ENCODE peak calls at places on chromosomes 3 and 15, in five cellular contexts. One of them, this sample, is unnamed.
A peak's percentile ranks its signal among the peaks of the same experiment; 100 is the strongest.

GRCh38 chr3:173008978-173009377 is 132.1 kb downstream of the SPATA16 start:
- DNase-seq in NCI-H2081: no peak
- DNase-seq in SJSA1: no peak
- DNase-seq in KBM-7: no peak
- DNase-seq in brain pericyte: no peak
- DNase-seq in this sample: peak; percentile 9

GRCh38 chr3:97360804-97361203 is 403.8 kb upstream of the ARL6 start:
- DNase-seq in NCI-H2081: no peak
- DNase-seq in SJSA1: no peak
- DNase-seq in KBM-7: no peak
- DNase-seq in brain pericyte: no peak
- DNase-seq in this sample: no peak

GRCh38 chr3:146532406-146532805 is 12.0 kb downstream of the PLSCR1 start:
- DNase-seq in NCI-H2081: no peak
- DNase-seq in SJSA1: no peak
- DNase-seq in KBM-7: no peak
- DNase-seq in brain pericyte: peak; percentile 22
- DNase-seq in this sample: no peak

GRCh38 chr3:108031893-108032292 is 58.9 kb downstream of the CD47 start:
- DNase-seq in NCI-H2081: no peak
- DNase-seq in SJSA1: no peak
- DNase-seq in KBM-7: no peak
- DNase-seq in brain pericyte: no peak
- DNase-seq in this sample: no peak

GRCh38 chr3:73552700-73553099 is 72.0 kb downstream of the PDZRN3 start:
- DNase-seq in NCI-H2081: no peak
- DNase-seq in SJSA1: no peak
- DNase-seq in KBM-7: no peak
- DNase-seq in brain pericyte: no peak
- DNase-seq in this sample: no peak

GRCh38 chr3:143507735-143508580 is 340.3 kb downstream of the SLC9A9 start:
- DNase-seq in NCI-H2081: no peak
- DNase-seq in SJSA1: no peak
- DNase-seq in KBM-7: no peak
- DNase-seq in brain pericyte: no peak
- DNase-seq in this sample: no peak

GRCh38 chr15:101051291-101052030 is 132.3 kb downstream of the LRRK1 start:
- DNase-seq in NCI-H2081: no peak
- DNase-seq in SJSA1: peak; percentile 35
- DNase-seq in KBM-7: no peak
- DNase-seq in brain pericyte: no peak
- DNase-seq in this sample: no peak

GRCh38 chr15:60000113-60000823 is 3.8 kb upstream of the FOXB1 start:
- DNase-seq in NCI-H2081: peak; percentile 74
- DNase-seq in SJSA1: no peak
- DNase-seq in KBM-7: no peak
- DNase-seq in brain pericyte: no peak
- DNase-seq in this sample: no peak

GRCh38 chr15:39613271-39613670 is 32.4 kb downstream of the THBS1 start:
- DNase-seq in NCI-H2081: no peak
- DNase-seq in SJSA1: no peak
- DNase-seq in KBM-7: no peak
- DNase-seq in brain pericyte: no peak
- DNase-seq in this sample: no peak

GRCh38 chr3:107619549-107619948 is 96.8 kb downstream of the BBX start:
- DNase-seq in NCI-H2081: no peak
- DNase-seq in SJSA1: no peak
- DNase-seq in KBM-7: no peak
- DNase-seq in brain pericyte: no peak
- DNase-seq in this sample: no peak

GRCh38 chr15:73176579-73176978 is 124.3 kb downstream of the NEO1 start:
- DNase-seq in NCI-H2081: no peak
- DNase-seq in SJSA1: no peak
- DNase-seq in KBM-7: no peak
- DNase-seq in brain pericyte: no peak
- DNase-seq in this sample: no peak

GRCh38 chr3:15255215-15255614 is 49.2 kb downstream of the CAPN7 start:
- DNase-seq in NCI-H2081: no peak
- DNase-seq in SJSA1: no peak
- DNase-seq in KBM-7: no peak
- DNase-seq in brain pericyte: no peak
- DNase-seq in this sample: no peak

GRCh38 chr15:35827949-35828348 is 282.0 kb upstream of the DPH6 start:
- DNase-seq in NCI-H2081: no peak
- DNase-seq in SJSA1: no peak
- DNase-seq in KBM-7: no peak
- DNase-seq in brain pericyte: no peak
- DNase-seq in this sample: no peak

This sample was measured in left ventricle myocardium inferior.